ENCODE peak calls at places on chromosomes 4 and X, in eight cellular contexts. X is adrenal gland, V is GM23248, M is tibial artery, P is endodermal cell, Z is Karpas-422, F is uterus, A is OCI-LY7. Y is an unnamed sample. For H3K4me1, the result is how much of the 10 kb centered on the place peaks cover.

GRCh38 chr4:127370495-127371069 is 262.2 kb upstream of the INTU start:
- DNase-seq in X (peak), V (no peak), M (peak), P (no peak), Z (no peak), F (peak), A (no peak), Y (peak)

GRCh38 chr4:7802093-7802726 is 137.5 kb downstream of the AFAP1 start:
- DNase-seq in X (peak), V (peak), M (peak), P (peak), Z (peak), F (peak), A (peak), Y (peak)

GRCh38 chr4:170529760-170530440 is 440.1 kb upstream of the AADAT start:
- DNase-seq in X (no peak), V (no peak), M (no peak), P (no peak), Z (no peak), F (no peak), A (no peak), Y (no peak)

GRCh38 chr4:15100994-15101695 is 98.9 kb downstream of the CPEB2 start:
- DNase-seq in X (no peak), V (peak), M (no peak), P (no peak), Z (no peak), F (no peak), A (no peak), Y (no peak)

GRCh38 chrX:54865208-54865607 is 55.4 kb upstream of the TRO start:
- DNase-seq in X (no peak), V (no peak), M (no peak), P (no peak), Z (peak), F (no peak), A (peak), Y (no peak)

GRCh38 chr4:83548151-83548905 is 12.4 kb downstream of the GPAT3 start:
- DNase-seq in X (peak), V (peak), M (peak), P (peak), Z (no peak), F (peak), A (peak), Y (peak)

GRCh38 chr4:185398618-185399017 is 2.0 kb downstream of the ANKRD37 start:
- DNase-seq in X (no peak), V (no peak), M (no peak), P (no peak), Z (no peak), F (no peak), A (no peak), Y (no peak)

GRCh38 chr4:172104534-172104933 is 291.3 kb downstream of the GALNTL6 start:
- DNase-seq in X (no peak), V (peak), M (no peak), P (no peak), Z (no peak), F (no peak), A (no peak), Y (no peak)

GRCh38 chr4:25437951-25438350 is 60.9 kb downstream of the ANAPC4 start:
- DNase-seq in X (no peak), V (no peak), M (no peak), P (no peak), Z (no peak), F (no peak), A (no peak), Y (peak)

GRCh38 chrX:111411591-111412371 is at the start of gene DCX:
- DNase-seq in X (no peak), V (no peak), M (no peak), P (peak), Z (no peak), F (no peak), A (no peak), Y (peak)

GRCh38 chrX:9786839-9787635 is 808 bp downstream of the SHROOM2 start:
- DNase-seq in X (peak), V (no peak), M (no peak), P (peak), Z (no peak), F (no peak), A (no peak), Y (no peak)

GRCh38 chrX:10756365-10756915 is 136.1 kb upstream of the MID1 start:
- DNase-seq in X (no peak), V (peak), M (no peak), P (no peak), Z (no peak), F (peak), A (no peak), Y (peak)

GRCh38 chrX:150544222-150544787 is 24.1 kb upstream of the MTM1 start:
- DNase-seq in X (no peak), V (no peak), M (no peak), P (peak), Z (peak), F (no peak), A (peak), Y (no peak)

GRCh38 chr4:172899861-172900260 is 268.8 kb upstream of the GALNT7 start:
- DNase-seq in X (no peak), V (no peak), M (no peak), P (no peak), Z (no peak), F (no peak), A (no peak), Y (no peak)

GRCh38 chr4:125388653-125389052 is 73.9 kb downstream of the FAT4 start:
- DNase-seq in X (no peak), V (peak), M (no peak), P (no peak), Z (no peak), F (no peak), A (no peak), Y (peak)

GRCh38 chr4:74402692-74403460 is 37.9 kb downstream of the EREG start:
- DNase-seq in X (no peak), V (no peak), M (no peak), P (no peak), Z (peak), F (no peak), A (no peak), Y (no peak)

GRCh38 chr4:176034498-176034897 is 31.1 kb upstream of the WDR17 start:
- DNase-seq in X (peak), V (peak), M (no peak), P (no peak), Z (peak), F (no peak), A (peak), Y (peak)

GRCh38 chr4:88138561-88138960 is 19.9 kb downstream of the ABCG2 start:
- DNase-seq in X (no peak), V (peak), M (no peak), P (no peak), Z (no peak), F (no peak), A (no peak), Y (no peak)

GRCh38 chr4:168859100-168859499 is 151.0 kb downstream of the CBR4 start:
- DNase-seq in X (no peak), V (no peak), M (no peak), P (no peak), Z (no peak), F (no peak), A (no peak), Y (peak)

GRCh38 chr4:150012851-150013360 is 65.3 kb upstream of the DCLK2 start:
- DNase-seq in X (no peak), V (peak), M (no peak), P (no peak), Z (no peak), F (no peak), A (no peak), Y (no peak)

GRCh38 chrX:41919870-41920269 is 3.5 kb downstream of the CASK start:
- DNase-seq in X (no peak), V (no peak), M (no peak), P (no peak), Z (no peak), F (no peak), A (no peak), Y (no peak)
- H3K4me1 ChIP-seq in X (under half), V (under half), M (under half), P (under half), Z (under half), F (under half), A (under half), Y (under half)

DNA sequence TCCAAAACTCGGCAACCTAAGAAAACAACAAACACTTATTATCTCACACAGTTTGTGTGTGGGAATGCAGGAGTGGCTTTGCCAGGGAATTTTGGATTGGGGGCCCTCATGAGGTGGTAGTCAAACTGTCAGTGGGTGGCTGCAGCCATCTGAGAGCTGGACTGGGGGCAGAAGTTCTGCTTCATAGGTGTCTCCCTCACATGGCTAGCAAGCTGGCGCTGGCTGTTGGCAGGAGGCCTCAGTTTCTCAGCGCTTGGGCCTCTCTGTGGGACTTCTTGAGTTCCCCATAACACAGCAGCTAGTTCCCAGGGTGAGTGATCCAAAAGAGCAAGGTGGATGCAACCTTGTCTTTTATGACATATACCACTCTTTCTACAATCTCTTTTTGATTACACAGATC is 26.0 kb upstream of the RASL11B start:
- DNase-seq in X (no peak), V (no peak), M (no peak), P (no peak), Z (no peak), F (no peak), A (no peak), Y (no peak)
- H3K4me1 ChIP-seq in X (under half), V (under half), M (under half), P (under half), Z (under half), F (under half), A (under half), Y (under half)

DNA sequence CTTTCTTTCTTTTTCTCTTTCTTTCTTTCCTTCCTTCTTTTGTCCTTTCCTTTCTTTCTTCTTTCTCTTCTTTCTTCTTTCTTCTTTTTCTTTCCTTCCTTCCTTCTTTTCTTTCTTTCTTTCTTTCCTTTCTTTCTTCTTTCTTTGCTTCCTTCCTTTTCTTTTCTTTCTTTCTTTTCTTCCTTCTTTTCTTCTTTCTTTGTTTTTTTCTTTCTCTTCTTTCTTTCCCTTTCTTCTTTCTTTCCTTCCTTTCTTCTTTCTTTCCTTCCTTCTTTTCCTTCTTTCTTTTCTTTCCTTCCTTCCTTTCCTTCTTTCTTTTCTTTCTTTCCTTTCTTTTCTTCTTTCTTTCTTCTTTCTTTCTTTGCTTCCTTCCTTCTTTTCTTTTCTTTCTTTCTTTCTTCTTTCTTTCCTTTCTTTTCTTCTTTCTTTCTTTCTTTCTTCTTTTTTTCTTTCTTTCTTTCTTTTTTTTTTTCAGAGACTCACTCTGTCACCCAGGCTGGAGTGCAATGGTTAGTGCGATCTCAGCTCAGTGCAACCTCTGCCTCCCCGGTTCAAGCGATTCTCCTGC is 18.5 kb downstream of the TMEM187 start:
- DNase-seq in X (no peak), V (no peak), M (no peak), P (no peak), Z (no peak), F (no peak), A (no peak), Y (no peak)
- H3K4me1 ChIP-seq in X (under half), V (under half), M (under half), P (under half), Z (under half), F (under half), A (under half), Y (under half)

DNA sequence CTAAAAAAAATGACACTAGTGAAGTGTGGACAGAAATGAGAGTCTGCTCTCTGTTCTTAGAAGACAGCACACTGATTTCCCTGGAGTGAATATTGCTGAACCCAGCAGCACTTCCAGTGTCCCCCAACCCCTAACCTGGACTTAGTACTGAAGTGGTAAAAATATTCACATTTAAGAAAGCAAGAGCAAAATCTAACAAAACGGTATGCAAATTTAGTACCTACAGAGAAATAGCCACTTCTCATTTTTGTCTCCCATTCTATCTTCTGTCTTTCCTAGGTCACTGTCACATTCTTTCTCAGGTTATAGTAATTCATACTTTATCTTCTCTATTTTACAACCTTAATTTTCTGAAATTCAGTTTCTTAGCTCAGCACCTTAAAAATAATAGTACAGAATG is 274.7 kb downstream of the CFAP299 start:
- DNase-seq in X (no peak), V (no peak), M (no peak), P (no peak), Z (peak), F (no peak), A (peak), Y (no peak)
- H3K4me1 ChIP-seq in X (under half), V (under half), M (under half), P (under half), Z (half or more), F (under half), A (half or more), Y (under half)

GRCh38 chr4:10102193-10102980 is 14.2 kb downstream of the WDR1 start:
- DNase-seq in X (no peak), V (peak), M (no peak), P (no peak), Z (no peak), F (no peak), A (no peak), Y (no peak)

GRCh38 chr4:10104211-10104990 is 12.2 kb downstream of the WDR1 start:
- DNase-seq in X (no peak), V (peak), M (no peak), P (no peak), Z (no peak), F (no peak), A (no peak), Y (no peak)

GRCh38 chr4:10104991-10105276 is 11.7 kb downstream of the WDR1 start:
- DNase-seq in X (no peak), V (no peak), M (no peak), P (no peak), Z (no peak), F (no peak), A (no peak), Y (no peak)

GRCh38 chr4:10101559-10102192 is 14.9 kb downstream of the WDR1 start:
- DNase-seq in X (no peak), V (peak), M (no peak), P (no peak), Z (no peak), F (no peak), A (no peak), Y (no peak)

DNA sequence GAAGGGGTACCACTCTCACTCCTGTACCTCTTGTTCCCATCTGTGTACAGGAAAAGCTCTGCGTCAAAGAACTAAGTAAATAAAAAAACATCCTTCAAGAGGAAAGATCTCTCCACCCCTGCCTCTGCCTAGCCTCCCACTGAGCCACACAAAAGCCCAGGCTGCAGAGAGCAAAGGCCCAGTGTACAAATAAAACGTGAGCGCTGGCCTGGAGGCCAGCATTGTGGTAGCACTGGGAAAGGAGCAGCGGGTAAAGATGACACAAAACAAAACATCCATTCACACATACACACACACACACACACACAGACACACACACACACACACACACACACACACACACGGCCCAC is 13.6 kb downstream of the WDR1 start:
- DNase-seq in X (no peak), V (no peak), M (no peak), P (no peak), Z (no peak), F (no peak), A (no peak), Y (no peak)
- H3K4me1 ChIP-seq in X (under half), V (half or more), M (half or more), P (under half), Z (under half), F (under half), A (under half), Y (under half)

GRCh38 chrX:151984328-151984727 is 9.9 kb upstream of the GABRE start:
- DNase-seq in X (no peak), V (peak), M (peak), P (no peak), Z (no peak), F (no peak), A (no peak), Y (no peak)

GRCh38 chrX:151983186-151983585 is 8.7 kb upstream of the GABRE start:
- DNase-seq in X (no peak), V (peak), M (no peak), P (no peak), Z (no peak), F (no peak), A (no peak), Y (no peak)

GRCh38 chrX:151982217-151982616 is 7.7 kb upstream of the GABRE start:
- DNase-seq in X (no peak), V (peak), M (no peak), P (no peak), Z (no peak), F (no peak), A (no peak), Y (no peak)

GRCh38 chrX:151977923-151978322 is 3.4 kb upstream of the GABRE start:
- DNase-seq in X (no peak), V (no peak), M (no peak), P (no peak), Z (no peak), F (no peak), A (no peak), Y (no peak)

DNA sequence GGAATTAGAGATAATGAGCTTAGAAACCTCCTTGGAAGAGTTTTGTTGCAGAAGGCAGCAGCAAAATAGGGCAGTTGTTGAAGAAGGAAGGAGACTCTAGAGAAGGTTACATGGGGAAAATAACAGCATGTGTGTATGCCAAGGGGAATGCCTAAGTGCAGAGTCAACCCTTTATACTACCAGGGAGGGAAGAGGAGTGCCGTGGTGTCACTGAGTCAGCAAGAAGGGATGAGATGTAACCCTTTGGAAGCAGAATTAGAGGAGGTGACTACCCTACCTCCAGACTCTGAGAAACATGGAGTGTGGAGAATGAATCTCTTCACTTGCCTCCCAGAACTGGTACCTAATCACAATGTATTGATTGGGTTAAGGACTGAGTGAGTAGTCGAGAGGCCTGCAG is 6.7 kb upstream of the GABRE start:
- DNase-seq in X (no peak), V (peak), M (no peak), P (no peak), Z (no peak), F (no peak), A (no peak), Y (no peak)
- H3K4me1 ChIP-seq in X (under half), V (half or more), M (under half), P (under half), Z (under half), F (under half), A (under half), Y (under half)